ENCODE peak calls at places on chromosome 1, in seven cellular contexts. F is AG04450, Z is HCT116, S is cardiac fibroblast, E is K562, W is CD14-positive monocyte, N is cardiac muscle cell. V is an unnamed sample.
A peak's percentile ranks its signal among the peaks of the same experiment; 100 is the strongest.

GRCh38 chr1:46133181-46133658 is 791 bp upstream of the PIK3R3 start:
- DNase-seq in F (no peak), Z (no peak), S (no peak), E (peak; percentile 83), W (no peak), N (peak; percentile 77), V (peak; percentile 28)

GRCh38 chr1:181018901-181019681 is 3.6 kb downstream of the STX6 start:
- DNase-seq in F (no peak), Z (no peak), S (no peak), E (no peak), W (no peak), N (no peak), V (no peak)

GRCh38 chr1:19606817-19607706 is 37.0 kb upstream of the NBL1 start:
- DNase-seq in F (no peak), Z (no peak), S (no peak), E (no peak), W (no peak), N (no peak), V (no peak)

GRCh38 chr1:58575831-58576726 is 973 bp downstream of the TACSTD2 start:
- DNase-seq in F (no peak), Z (no peak), S (no peak), E (no peak), W (no peak), N (no peak), V (no peak)

GRCh38 chr1:188489336-188490112 is 1660.8 kb downstream of the PLA2G4A start:
- DNase-seq in F (no peak), Z (peak; percentile 66), S (no peak), E (no peak), W (no peak), N (no peak), V (no peak)

GRCh38 chr1:168623003-168623828 is 46.8 kb downstream of the XCL1 start:
- DNase-seq in F (no peak), Z (peak; percentile 72), S (peak; percentile 77), E (no peak), W (no peak), N (no peak), V (no peak)

GRCh38 chr1:225811622-225812487 is 1.9 kb downstream of the EPHX1 start:
- DNase-seq in F (no peak), Z (no peak), S (peak; percentile 48), E (peak; percentile 52), W (no peak), N (peak; percentile 23), V (no peak)

GRCh38 chr1:69109276-69109675 is 458.4 kb upstream of the LRRC7 start:
- DNase-seq in F (no peak), Z (no peak), S (no peak), E (no peak), W (no peak), N (no peak), V (no peak)

GRCh38 chr1:166865931-166866330 is 10.1 kb downstream of the TADA1 start:
- DNase-seq in F (no peak), Z (no peak), S (peak; percentile 28), E (no peak), W (no peak), N (no peak), V (no peak)

GRCh38 chr1:223825767-223826461 is 19.8 kb downstream of the TP53BP2 start:
- DNase-seq in F (no peak), Z (no peak), S (peak; percentile 44), E (no peak), W (peak; percentile 79), N (no peak), V (no peak)

GRCh38 chr1:9263276-9263855 is 28.8 kb downstream of the H6PD start:
- DNase-seq in F (no peak), Z (no peak), S (no peak), E (no peak), W (no peak), N (no peak), V (no peak)
- TF ChIP-seq CTCF in F (no peak), Z (no peak), S (no peak), E (no peak), W (no peak), N (no peak), V (no peak)

GRCh38 chr1:85220756-85221166 is 19.9 kb upstream of the SYDE2 start:
- DNase-seq in F (peak; percentile 55), Z (no peak), S (no peak), E (no peak), W (no peak), N (no peak), V (no peak)

GRCh38 chr1:85225624-85226380 is 25.0 kb upstream of the SYDE2 start:
- DNase-seq in F (no peak), Z (no peak), S (no peak), E (peak; percentile 27), W (no peak), N (peak; percentile 14), V (no peak)

GRCh38 chr1:85228952-85229351 is 28.1 kb upstream of the SYDE2 start:
- DNase-seq in F (no peak), Z (no peak), S (no peak), E (no peak), W (no peak), N (no peak), V (no peak)

GRCh38 chr1:85223334-85223733 is 22.5 kb upstream of the SYDE2 start:
- DNase-seq in F (no peak), Z (no peak), S (no peak), E (no peak), W (no peak), N (no peak), V (no peak)

GRCh38 chr1:85224734-85225623 is 24.2 kb upstream of the SYDE2 start:
- DNase-seq in F (no peak), Z (no peak), S (no peak), E (peak; percentile 84), W (no peak), N (peak; percentile 81), V (no peak)
- TF ChIP-seq CTCF in F (no peak), Z (no peak), S (no peak), E (no peak), W (no peak), N (no peak), V (no peak)

GRCh38 chr1:50425376-50426107 is 2.3 kb upstream of the DMRTA2 start:
- DNase-seq in F (no peak), Z (no peak), S (no peak), E (no peak), W (no peak), N (no peak), V (no peak)
- TF ChIP-seq CTCF in F (peak; percentile 1), Z (no peak), S (no peak), E (no peak), W (no peak), N (peak; percentile 11), V (no peak)

GRCh38 chr1:162271972-162272371 is 104.7 kb downstream of the SPATA46 start:
- DNase-seq in F (no peak), Z (no peak), S (no peak), E (no peak), W (no peak), N (no peak), V (no peak)

GRCh38 chr1:162279099-162279498 is 97.6 kb downstream of the SPATA46 start:
- DNase-seq in F (no peak), Z (no peak), S (no peak), E (no peak), W (no peak), N (peak; percentile 55), V (no peak)

GRCh38 chr1:162275622-162276175 is 101.0 kb downstream of the SPATA46 start:
- DNase-seq in F (no peak), Z (no peak), S (no peak), E (no peak), W (no peak), N (no peak), V (no peak)

DNA sequence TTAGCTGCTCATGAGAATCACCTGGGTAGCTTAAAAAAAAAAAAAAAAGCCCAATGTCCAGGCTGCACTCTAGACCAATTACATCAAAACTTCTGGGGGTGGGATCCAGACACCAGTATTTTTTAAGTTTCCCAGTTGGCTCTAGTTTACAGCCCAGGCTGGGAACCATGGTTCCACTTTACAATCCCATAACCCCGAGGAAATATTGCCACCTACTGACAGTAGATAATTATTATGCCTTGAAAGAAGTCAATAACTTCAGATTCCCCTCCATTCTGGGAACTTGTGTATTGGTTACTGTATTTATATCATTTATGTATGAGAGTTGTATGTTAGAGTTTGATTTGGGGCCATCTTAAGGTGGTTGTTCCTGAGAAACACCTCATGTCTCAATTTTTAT is 100.2 kb downstream of the SPATA46 start:
- DNase-seq in F (no peak), Z (peak; percentile 26), S (peak; percentile 61), E (no peak), W (no peak), N (peak; percentile 38), V (no peak)
- TF ChIP-seq CTCF in F (peak; percentile 46), Z (peak; percentile 82), S (peak; percentile 18), E (peak; percentile 70), W (peak; percentile 55), N (peak; percentile 45), V (no peak)

GRCh38 chr1:237050915-237051314 is 8.9 kb downstream of the RYR2 start:
- DNase-seq in F (no peak), Z (no peak), S (no peak), E (no peak), W (no peak), N (no peak), V (no peak)
- TF ChIP-seq CTCF in F (no peak), Z (no peak), S (no peak), E (no peak), W (no peak), N (no peak), V (no peak)

DNA sequence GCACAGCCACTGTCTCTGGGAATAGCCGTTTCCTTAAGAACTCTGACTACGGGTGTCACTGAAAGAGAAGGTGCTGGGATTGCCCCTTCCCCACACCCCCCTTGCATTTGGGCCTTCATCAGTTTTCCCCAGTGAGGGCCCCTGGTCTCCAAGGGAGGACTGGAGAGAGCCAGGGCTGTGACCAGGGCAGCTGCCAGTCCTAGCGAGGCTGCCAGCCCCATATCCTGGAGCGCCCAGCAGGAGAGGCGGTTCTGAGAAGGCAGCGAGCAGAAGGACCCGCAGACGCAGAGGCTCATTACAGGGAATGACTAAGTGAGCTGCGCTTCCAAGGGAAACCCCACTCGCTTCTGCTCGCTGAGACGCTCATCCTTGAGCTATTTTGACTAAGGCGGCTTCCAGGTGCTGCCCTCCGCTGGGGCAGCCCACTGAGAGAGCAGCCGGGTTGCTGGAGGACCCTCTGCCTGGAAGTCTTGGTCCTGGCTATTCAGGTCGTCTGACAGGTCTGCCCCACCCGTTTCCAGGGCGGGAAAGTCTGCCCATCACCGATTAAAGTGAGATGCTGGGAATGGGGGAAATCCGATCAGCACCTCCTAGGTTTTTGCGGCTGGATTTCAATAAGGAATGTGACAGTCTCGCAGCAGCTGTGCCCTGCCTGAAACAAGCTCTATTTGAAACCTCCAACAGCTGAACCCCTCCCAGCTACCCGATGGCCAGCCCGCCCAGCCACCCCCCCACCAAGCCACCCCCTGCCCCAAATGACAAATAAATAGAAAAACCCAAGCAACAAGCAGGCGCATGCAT is 2.9 kb downstream of the KCNN3 start:
- DNase-seq in F (peak; percentile 42), Z (no peak), S (peak; percentile 77), E (no peak), W (no peak), N (peak; percentile 38), V (no peak)
- TF ChIP-seq CTCF in F (peak; percentile 21), Z (no peak), S (peak; percentile 9), E (no peak), W (no peak), N (no peak), V (no peak)